ENCODE peak calls at places on chromosomes 4 and X, in ten cellular contexts. J, I, E, X, Q, N, G, W, R and F are unnamed samples.

GRCh38 chr4:105714071-105714521 is 5.5 kb downstream of the GSTCD start:
- DNase-seq in J (peak; percentile 30), I (no peak), E (no peak), X (no peak), Q (peak; percentile 25), N (no peak), G (no peak), W (no peak), R (no peak), F (no peak)

GRCh38 chrX:117996918-117997480 is 119.6 kb downstream of the KLHL13 start:
- DNase-seq in J (peak; percentile 8), I (no peak), E (no peak), X (no peak), Q (no peak), N (no peak), G (no peak), W (no peak), R (no peak), F (no peak)

GRCh38 chrX:39063037-39063436 is 261.8 kb downstream of the MID1IP1 start:
- DNase-seq in J (no peak), I (no peak), E (peak; percentile 54), X (no peak), Q (no peak), N (no peak), G (no peak), W (no peak), R (peak; percentile 61), F (no peak)

GRCh38 chr4:6693274-6694176 is at the start of gene S100P:
- DNase-seq in J (no peak), I (no peak), E (no peak), X (no peak), Q (no peak), N (no peak), G (no peak), W (no peak), R (no peak), F (no peak)

GRCh38 chrX:104330966-104331365 is 76.2 kb upstream of the ESX1 start:
- DNase-seq in J (no peak), I (no peak), E (no peak), X (no peak), Q (peak; percentile 63), N (no peak), G (no peak), W (no peak), R (no peak), F (no peak)

GRCh38 chr4:187993827-187994226 is 1.7 kb upstream of the ZFP42 start:
- DNase-seq in J (no peak), I (no peak), E (no peak), X (peak; percentile 12), Q (no peak), N (no peak), G (no peak), W (no peak), R (no peak), F (no peak)

GRCh38 chr4:113449407-113449974 is 312.0 kb downstream of the CAMK2D start:
- DNase-seq in J (no peak), I (no peak), E (no peak), X (no peak), Q (no peak), N (no peak), G (no peak), W (no peak), R (no peak), F (no peak)

GRCh38 chr4:1777822-1778641 is 15.1 kb upstream of the FGFR3 start:
- DNase-seq in J (no peak), I (peak; percentile 81), E (no peak), X (peak; percentile 81), Q (peak; percentile 20), N (no peak), G (peak; percentile 51), W (no peak), R (no peak), F (no peak)

GRCh38 chr4:185017964-185018772 is at the start of gene HELT:
- DNase-seq in J (no peak), I (no peak), E (no peak), X (no peak), Q (no peak), N (no peak), G (peak; percentile 32), W (no peak), R (no peak), F (no peak)

DNA sequence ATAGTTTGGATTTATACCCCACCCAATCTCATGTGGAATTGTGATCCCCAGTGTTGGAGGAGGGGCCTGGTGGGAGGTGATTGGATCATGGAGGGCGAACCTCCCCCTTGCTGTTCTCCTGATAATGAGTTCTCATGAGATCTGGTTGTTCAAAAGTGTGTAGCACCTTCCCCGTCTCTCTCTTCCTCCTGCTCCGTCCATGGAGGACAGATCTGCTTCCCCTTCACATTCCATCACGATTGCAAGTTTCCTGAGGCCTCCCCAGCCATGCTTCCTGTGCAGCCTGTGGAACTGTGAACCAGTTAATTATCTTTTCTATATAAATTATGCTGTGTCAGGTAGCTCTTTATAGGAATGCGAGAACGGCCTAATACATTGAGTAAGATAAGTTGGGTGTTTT is 518.8 kb upstream of the LCORL start:
- DNase-seq in J (no peak), I (no peak), E (no peak), X (no peak), Q (no peak), N (no peak), G (no peak), W (no peak), R (no peak), F (no peak)
- TF ChIP-seq CTCF in J (no peak), I (no peak), E (no peak), X (no peak), Q (no peak), N (no peak), G (no peak), W (no peak), R (no peak), F (no peak)

GRCh38 chrX:115952417-115953092 is 218.0 kb upstream of the AGTR2 start:
- DNase-seq in J (peak; percentile 3), I (no peak), E (no peak), X (no peak), Q (no peak), N (peak; percentile 46), G (no peak), W (no peak), R (no peak), F (no peak)

GRCh38 chrX:115948018-115948923 is 222.3 kb upstream of the AGTR2 start:
- DNase-seq in J (peak; percentile 45), I (no peak), E (no peak), X (no peak), Q (no peak), N (no peak), G (no peak), W (no peak), R (no peak), F (peak; percentile 60)

GRCh38 chrX:115946059-115946458 is 224.5 kb upstream of the AGTR2 start:
- DNase-seq in J (no peak), I (no peak), E (no peak), X (no peak), Q (no peak), N (no peak), G (no peak), W (no peak), R (no peak), F (peak; percentile 75)

GRCh38 chrX:115949900-115950822 is 220.4 kb upstream of the AGTR2 start:
- DNase-seq in J (peak; percentile 35), I (no peak), E (peak; percentile 58), X (no peak), Q (no peak), N (peak; percentile 56), G (no peak), W (no peak), R (no peak), F (peak; percentile 78)
- TF ChIP-seq CTCF in J (peak; percentile 52), I (no peak), E (peak; percentile 40), X (no peak), Q (no peak), N (peak; percentile 80), G (no peak), W (no peak), R (no peak), F (no peak)

GRCh38 chr4:146244496-146244895 is 30.2 kb downstream of the REELD1 start:
- DNase-seq in J (no peak), I (no peak), E (no peak), X (no peak), Q (no peak), N (no peak), G (no peak), W (no peak), R (no peak), F (peak; percentile 64)

GRCh38 chr4:146245899-146246298 is 31.6 kb downstream of the REELD1 start:
- DNase-seq in J (no peak), I (no peak), E (no peak), X (no peak), Q (peak; percentile 42), N (no peak), G (no peak), W (no peak), R (no peak), F (peak; percentile 54)

GRCh38 chr4:146245246-146245645 is 30.9 kb downstream of the REELD1 start:
- DNase-seq in J (no peak), I (no peak), E (peak; percentile 46), X (no peak), Q (peak; percentile 14), N (no peak), G (no peak), W (no peak), R (no peak), F (peak; percentile 57)

GRCh38 chr4:146243883-146244277 is 29.5 kb downstream of the REELD1 start:
- DNase-seq in J (no peak), I (no peak), E (no peak), X (no peak), Q (no peak), N (no peak), G (no peak), W (no peak), R (no peak), F (peak; percentile 60)

GRCh38 chr4:146243141-146243882 is 29.0 kb downstream of the REELD1 start:
- DNase-seq in J (peak; percentile 76), I (no peak), E (peak; percentile 61), X (peak; percentile 42), Q (peak; percentile 17), N (no peak), G (no peak), W (no peak), R (no peak), F (peak; percentile 82)
- TF ChIP-seq CTCF in J (peak; percentile 76), I (peak; percentile 43), E (peak; percentile 15), X (peak; percentile 35), Q (no peak), N (peak; percentile 30), G (peak; percentile 62), W (no peak), R (no peak), F (peak; percentile 37)

DNA sequence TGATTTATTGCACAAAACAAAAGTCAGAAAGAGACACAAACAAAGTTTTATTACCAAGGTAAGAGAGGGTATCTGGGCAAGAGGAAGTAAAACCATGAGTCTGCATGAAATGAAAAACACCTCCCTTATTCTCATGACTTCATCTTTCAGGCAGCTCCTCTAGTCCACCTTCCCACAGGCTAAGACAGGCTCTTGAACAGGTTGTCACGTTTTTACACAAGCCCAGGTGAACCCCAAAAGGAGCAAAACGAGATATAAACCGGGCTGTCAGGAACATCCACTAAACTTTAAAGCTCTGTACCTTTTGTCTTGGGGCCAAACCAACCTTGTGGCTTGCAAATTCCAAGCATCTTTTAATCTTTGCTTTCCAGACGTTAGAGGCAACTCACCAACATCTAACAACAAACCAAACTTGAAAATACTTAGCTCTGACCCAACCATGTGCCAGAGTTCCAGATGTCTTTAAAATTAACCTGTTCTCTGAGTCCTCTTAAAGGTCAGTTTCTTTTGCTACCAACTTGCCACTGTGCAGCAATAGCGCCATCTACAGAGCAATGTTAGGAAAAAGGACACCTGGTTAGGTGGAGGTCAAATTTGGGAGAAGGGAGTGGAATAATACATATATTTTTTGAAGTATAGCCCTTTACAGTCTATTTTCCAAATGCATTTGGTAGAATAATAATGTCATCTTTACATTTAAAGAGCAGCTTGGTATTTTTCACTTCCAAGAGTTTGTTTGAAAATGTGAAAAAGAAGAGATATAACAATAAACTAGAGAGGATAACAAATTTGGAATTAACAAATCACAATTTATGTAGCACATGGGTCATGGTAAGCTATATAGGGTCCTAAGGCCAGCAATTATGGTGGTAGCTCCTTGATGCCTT is 73.1 kb downstream of the QRFPR start:
- DNase-seq in J (peak; percentile 41), I (no peak), E (no peak), X (peak; percentile 15), Q (peak; percentile 33), N (no peak), G (no peak), W (no peak), R (no peak), F (no peak)
- TF ChIP-seq CTCF in J (peak; percentile 82), I (peak; percentile 80), E (peak; percentile 15), X (peak; percentile 77), Q (peak; percentile 83), N (peak; percentile 17), G (peak; percentile 72), W (no peak), R (no peak), F (peak; percentile 44)